ENCODE peak calls at places on chromosomes 7 and 10, in ten cellular contexts. Q is bronchial epithelial cell, N is endothelial cell of umbilical vein, L is body of pancreas, S is SK-N-SH, H is HCT116, D is prostate gland, K is OCI-LY7, W is pancreas, T is lower lobe of right lung. I is an unnamed sample. For H3K36me3, the result is how much of the 10 kb centered on the place peaks cover.

GRCh38 chr7:16171928-16172327 is 249.4 kb downstream of the CRPPA start:
- DNase-seq in K (no peak), W (no peak), N (no peak), T (no peak), H (no peak), Q (no peak), S (no peak), L (no peak), D (no peak), I (no peak)

GRCh38 chr10:73810735-73811465 is 498 bp downstream of the NDST2 start:
- DNase-seq in L (peak), W (no peak), S (no peak), K (peak), N (peak), D (no peak), Q (peak), T (peak), H (no peak), I (peak)

GRCh38 chr7:40915061-40915460 is 780.3 kb downstream of the SUGCT start:
- DNase-seq in Q (no peak), W (no peak), H (no peak), K (no peak), T (no peak), L (no peak), S (no peak), N (no peak), D (no peak), I (no peak)

GRCh38 chr10:71985542-71986250 is 21.5 kb downstream of the CHST3 start:
- DNase-seq in T (peak), H (no peak), K (no peak), L (no peak), S (no peak), D (no peak), N (peak), Q (no peak), W (no peak), I (no peak)

GRCh38 chr7:98617051-98617959 is at the start of gene NPTX2:
- DNase-seq in D (peak), T (no peak), W (peak), K (no peak), L (peak), S (peak), N (no peak), Q (no peak), H (no peak), I (no peak)

GRCh38 chr7:63096141-63096540 is 902.5 kb upstream of the ZNF722 start:
- DNase-seq in Q (no peak), K (no peak), L (no peak), T (no peak), S (no peak), W (no peak), H (no peak), D (no peak), N (no peak), I (no peak)

GRCh38 chr7:116327751-116328150 is 117.4 kb downstream of the TES start:
- DNase-seq in H (peak), W (no peak), K (no peak), D (no peak), Q (peak), L (no peak), S (no peak), T (no peak), N (peak), I (no peak)

GRCh38 chr10:116274141-116274861 is 1.3 kb upstream of the GFRA1 start:
- DNase-seq in Q (no peak), D (no peak), W (no peak), N (no peak), H (no peak), T (no peak), K (no peak), S (peak), L (peak), I (no peak)

GRCh38 chr7:124783271-124783670 is 17.7 kb upstream of the GPR37 start:
- DNase-seq in D (no peak), T (no peak), L (no peak), N (peak), Q (no peak), W (no peak), H (no peak), K (no peak), S (no peak), I (no peak)

GRCh38 chr7:2417981-2418481 is 14.6 kb downstream of the CHST12 start:
- DNase-seq in S (no peak), D (no peak), T (no peak), H (no peak), W (no peak), L (no peak), Q (no peak), K (no peak), N (no peak), I (no peak)

GRCh38 chr10:86969421-86970041 is 1.2 kb downstream of the ADIRF start:
- DNase-seq in S (no peak), D (no peak), Q (peak), K (no peak), N (peak), T (no peak), L (no peak), W (no peak), H (no peak), I (no peak)

GRCh38 chr7:70695804-70696104 is 436.2 kb upstream of the GALNT17 start:
- DNase-seq in W (no peak), T (no peak), S (peak), D (no peak), H (no peak), Q (no peak), L (no peak), N (no peak), K (peak), I (no peak)

GRCh38 chr7:70694357-70694908 is 437.5 kb upstream of the GALNT17 start:
- DNase-seq in S (peak), K (peak), H (no peak), Q (no peak), T (peak), N (no peak), D (peak), W (peak), L (peak), I (peak)

GRCh38 chr7:70694909-70695803 is 436.8 kb upstream of the GALNT17 start:
- DNase-seq in S (peak), T (no peak), W (peak), K (peak), N (no peak), H (no peak), D (peak), Q (no peak), L (no peak), I (no peak)

GRCh38 chr7:70693690-70694356 is 438.1 kb upstream of the GALNT17 start:
- DNase-seq in H (no peak), Q (no peak), N (no peak), L (peak), K (peak), S (peak), T (peak), W (peak), D (peak), I (peak)

GRCh38 chr7:70693300-70693689 is 438.6 kb upstream of the GALNT17 start:
- DNase-seq in S (peak), Q (no peak), H (no peak), W (no peak), L (no peak), D (no peak), N (no peak), K (no peak), T (no peak), I (no peak)
- H3K4me3 ChIP-seq in S (peak), Q (peak), H (no peak), W (peak), L (no peak), D (peak), N (no peak), K (peak), T (peak), I (peak)

GRCh38 chr10:89414146-89414878 is at the start of gene IFIT5:
- DNase-seq in H (no peak), W (peak), L (peak), T (peak), N (peak), Q (peak), S (peak), D (peak), K (peak), I (peak)

GRCh38 chr10:89421018-89421476 is 6.7 kb downstream of the IFIT5 start:
- DNase-seq in L (no peak), K (no peak), H (no peak), N (no peak), D (peak), T (no peak), W (no peak), S (no peak), Q (peak), I (no peak)

GRCh38 chr10:89414879-89415821 is 782 bp downstream of the IFIT5 start:
- DNase-seq in D (peak), H (no peak), K (no peak), N (peak), L (peak), S (peak), Q (peak), T (peak), W (peak), I (peak)

GRCh38 chr10:89416465-89416864 is 2.1 kb downstream of the IFIT5 start:
- DNase-seq in Q (no peak), W (no peak), D (no peak), H (no peak), N (no peak), T (no peak), S (no peak), L (no peak), K (no peak), I (no peak)

GRCh38 chr10:89419548-89419947 is 5.2 kb downstream of the IFIT5 start:
- DNase-seq in H (no peak), S (peak), Q (peak), L (no peak), K (peak), T (no peak), D (no peak), N (no peak), W (no peak), I (no peak)
- TF ChIP-seq CTCF in H (no peak), S (peak), Q (peak), L (peak), K (peak), T (peak), D (no peak), N (no peak), W (no peak), I (peak)

GRCh38 chr10:359762-360161 is 224.5 kb downstream of the ZMYND11 start:
- DNase-seq in W (no peak), S (no peak), D (no peak), T (no peak), L (no peak), N (no peak), H (no peak), K (no peak), Q (no peak), I (no peak)

GRCh38 chr10:359093-359492 is 223.8 kb downstream of the ZMYND11 start:
- DNase-seq in H (no peak), Q (no peak), S (no peak), T (no peak), K (no peak), D (no peak), W (no peak), N (no peak), L (no peak), I (no peak)

GRCh38 chr10:360653-361052 is 225.4 kb downstream of the ZMYND11 start:
- DNase-seq in N (no peak), S (no peak), K (no peak), Q (no peak), T (no peak), D (no peak), L (no peak), W (no peak), H (no peak), I (no peak)

GRCh38 chr10:363152-363551 is 227.9 kb downstream of the ZMYND11 start:
- DNase-seq in W (no peak), L (no peak), T (no peak), S (no peak), Q (no peak), D (no peak), K (no peak), H (no peak), N (no peak), I (no peak)

GRCh38 chr10:361203-362135 is 226.2 kb downstream of the ZMYND11 start:
- DNase-seq in H (no peak), W (peak), S (no peak), L (no peak), K (no peak), D (no peak), N (no peak), T (no peak), Q (no peak), I (no peak)
- H3K36me3 ChIP-seq in H (under half), W (under half), S (under half), L (under half), K (half or more), D (under half), N (under half), T (half or more), Q (under half), I (under half)

GRCh38 chr7:1404881-1405548 is 54.3 kb downstream of the MICALL2 start:
- DNase-seq in L (no peak), K (no peak), Q (no peak), D (no peak), N (no peak), S (peak), H (no peak), W (no peak), T (no peak), I (no peak)

GRCh38 chr7:1401011-1401410 is 58.3 kb downstream of the MICALL2 start:
- DNase-seq in H (peak), D (no peak), N (no peak), Q (no peak), K (no peak), S (no peak), T (no peak), L (no peak), W (no peak), I (peak)

GRCh38 chr7:1402791-1403755 is 56.2 kb downstream of the MICALL2 start:
- DNase-seq in H (no peak), T (no peak), K (no peak), S (peak), W (no peak), Q (no peak), N (no peak), L (no peak), D (no peak), I (no peak)

GRCh38 chr7:1402110-1402790 is 57.0 kb downstream of the MICALL2 start:
- DNase-seq in T (no peak), K (no peak), S (no peak), Q (no peak), L (no peak), D (no peak), W (no peak), H (no peak), N (no peak), I (no peak)

GRCh38 chr7:1403844-1404404 is 55.3 kb downstream of the MICALL2 start:
- DNase-seq in S (peak), L (no peak), H (no peak), K (no peak), T (no peak), N (peak), Q (no peak), W (no peak), D (no peak), I (no peak)
- H3K4me3 ChIP-seq in S (no peak), L (no peak), H (no peak), K (no peak), T (no peak), N (no peak), Q (no peak), W (no peak), D (no peak), I (no peak)

GRCh38 chr10:51786016-51786683 is 86.8 kb upstream of the CSTF2T start:
- DNase-seq in L (no peak), H (no peak), T (no peak), Q (no peak), N (no peak), K (no peak), S (no peak), D (no peak), W (no peak), I (no peak)
- TF ChIP-seq CTCF in L (no peak), H (no peak), T (no peak), Q (no peak), N (no peak), K (no peak), S (no peak), D (no peak), W (no peak), I (no peak)

GRCh38 chr10:75175046-75175445 is 35.5 kb upstream of the VDAC2 start:
- DNase-seq in S (no peak), Q (no peak), T (no peak), L (no peak), N (no peak), K (no peak), H (no peak), D (no peak), W (no peak), I (no peak)
- H3K36me3 ChIP-seq in S (under half), Q (under half), T (under half), L (under half), N (under half), K (under half), H (under half), D (under half), W (under half), I (under half)

GRCh38 chr7:13989944-13990295 is 454 bp upstream of the ETV1 start:
- DNase-seq in S (no peak), T (no peak), D (peak), Q (no peak), N (no peak), L (no peak), K (no peak), H (no peak), W (no peak), I (no peak)
- H3K4me3 ChIP-seq in S (peak), T (peak), D (peak), Q (peak), N (peak), L (peak), K (no peak), H (peak), W (peak), I (peak)

DNA sequence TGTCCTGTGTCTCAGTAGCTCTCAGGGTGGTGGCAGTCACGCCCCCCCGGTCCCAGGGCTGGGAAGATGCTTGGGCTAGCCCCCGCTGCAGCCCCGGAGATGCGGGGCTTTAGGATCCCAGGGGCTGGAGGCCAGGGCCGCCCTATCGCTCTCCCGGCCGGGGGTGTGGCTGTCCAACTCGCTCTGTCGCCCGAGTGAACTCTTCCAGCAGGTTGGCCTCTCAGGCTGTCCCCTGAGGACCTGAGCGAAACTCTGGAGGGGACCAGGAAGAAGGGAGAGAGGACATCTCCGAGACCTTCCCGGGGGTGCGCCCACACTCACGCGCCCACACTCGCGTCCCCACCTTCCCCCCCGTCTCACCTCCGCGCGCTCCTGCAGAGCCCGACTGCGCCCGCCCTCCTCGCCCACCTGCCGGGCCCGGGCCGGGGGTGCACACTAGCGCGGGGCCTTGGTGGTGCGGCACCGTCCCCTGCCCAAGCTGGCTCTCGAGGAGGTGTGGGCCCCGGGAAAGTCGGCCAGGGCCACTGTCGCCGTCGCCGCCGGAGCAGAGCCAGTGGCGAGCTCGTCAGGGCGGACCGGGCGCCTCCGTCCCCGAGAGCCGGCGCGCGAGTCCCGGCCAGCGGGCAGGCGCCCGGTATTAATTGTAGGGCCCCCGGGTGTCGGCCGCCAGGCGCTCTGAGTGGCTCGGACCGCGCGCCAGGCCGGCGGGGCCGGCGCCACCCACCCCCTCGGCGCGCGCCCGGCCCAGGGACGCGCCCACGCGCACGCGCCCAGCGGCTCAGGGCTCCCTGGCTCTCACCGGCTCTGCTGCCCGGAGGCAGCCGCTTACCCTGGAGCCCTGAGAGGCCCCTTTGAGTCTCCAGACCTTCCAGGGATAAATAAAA is 101.8 kb upstream of the SVIL start:
- DNase-seq in T (peak), L (peak), Q (no peak), K (no peak), S (peak), W (peak), D (peak), H (no peak), N (peak), I (peak)
- TF ChIP-seq CTCF in T (no peak), L (no peak), Q (no peak), K (no peak), S (no peak), W (no peak), D (no peak), H (no peak), N (no peak), I (no peak)

GRCh38 chr7:157177333-157177993 is 38.7 kb downstream of the UBE3C start:
- DNase-seq in L (no peak), K (no peak), H (no peak), T (no peak), S (no peak), Q (no peak), W (no peak), D (no peak), N (no peak), I (no peak)
- H3K36me3 ChIP-seq in L (under half), K (half or more), H (half or more), T (half or more), S (half or more), Q (under half), W (half or more), D (under half), N (under half), I (half or more)

GRCh38 chr7:42227523-42227922 is 9.5 kb downstream of the GLI3 start:
- DNase-seq in Q (peak), T (no peak), H (no peak), N (no peak), K (no peak), W (no peak), S (no peak), D (no peak), L (no peak), I (no peak)
- H3K4me3 ChIP-seq in Q (peak), T (peak), H (no peak), N (no peak), K (no peak), W (no peak), S (no peak), D (peak), L (no peak), I (no peak)

I was measured in left lung.